ENCODE peak calls at places on chromosome 15, in six cellular contexts. X, P, E, L, B and A are unnamed samples. For H3K4me1 and H3K9me3, the result is how much of the 10 kb centered on the place peaks cover.

GRCh38 chr15:52020253-52021085 is 1.4 kb downstream of the MAPK6 start:
- DNase-seq in L (peak), X (no peak), E (no peak), B (no peak), P (peak), A (no peak)

GRCh38 chr15:76939715-76940114 is 8.2 kb downstream of the RCN2 start:
- DNase-seq in P (peak), L (no peak), E (no peak), X (no peak), B (no peak), A (no peak)

GRCh38 chr15:64775551-64776401 is at the start of gene RBPMS2:
- DNase-seq in P (peak), L (no peak), X (no peak), E (no peak), B (no peak), A (peak)

GRCh38 chr15:78317145-78317836 is 17.9 kb upstream of the SKIC8 start:
- DNase-seq in E (no peak), X (no peak), P (peak), B (no peak), L (no peak), A (no peak)

GRCh38 chr15:78859971-78860733 is 12.5 kb upstream of the MORF4L1 start:
- DNase-seq in X (peak), B (no peak), P (peak), E (peak), L (peak), A (peak)

GRCh38 chr15:41987925-41988275 is 15.5 kb upstream of the EHD4 start:
- DNase-seq in E (no peak), L (no peak), X (no peak), B (no peak), P (no peak), A (no peak)

GRCh38 chr15:72227192-72227586 is 3.8 kb downstream of the PKM start:
- DNase-seq in P (peak), L (no peak), E (no peak), B (no peak), X (no peak), A (peak)

GRCh38 chr15:32651229-32651837 is 9.8 kb downstream of the SCG5 start:
- DNase-seq in L (no peak), E (no peak), X (no peak), B (no peak), P (peak), A (peak)

GRCh38 chr15:67240235-67241131 is 14.0 kb downstream of the AAGAB start:
- DNase-seq in L (peak), B (no peak), P (no peak), E (no peak), X (no peak), A (no peak)

GRCh38 chr15:39270221-39270835 is 310.6 kb upstream of the THBS1 start:
- DNase-seq in B (no peak), P (no peak), E (no peak), L (no peak), X (no peak), A (no peak)

GRCh38 chr15:70259640-70260066 is 161.9 kb upstream of the TLE3 start:
- DNase-seq in B (no peak), P (no peak), X (no peak), L (no peak), E (peak), A (peak)

GRCh38 chr15:31273258-31273941 is 53.2 kb upstream of the KLF13 start:
- DNase-seq in L (no peak), E (peak), B (no peak), P (no peak), X (no peak), A (peak)

GRCh38 chr15:80265021-80265420 is 13.0 kb upstream of the CTXND1 start:
- DNase-seq in L (no peak), X (no peak), E (no peak), P (no peak), B (no peak), A (no peak)

GRCh38 chr15:86630946-86631345 is 551.3 kb downstream of the AGBL1 start:
- DNase-seq in P (no peak), L (no peak), B (no peak), X (no peak), E (no peak), A (no peak)

GRCh38 chr15:98609144-98609852 is 39.0 kb upstream of the IGF1R start:
- DNase-seq in L (no peak), B (no peak), X (no peak), E (no peak), P (peak), A (no peak)

GRCh38 chr15:62565620-62566019 is 400.5 kb upstream of the C2CD4B start:
- DNase-seq in X (no peak), L (no peak), B (no peak), E (no peak), P (no peak), A (no peak)

GRCh38 chr15:86273309-86273708 is 193.6 kb downstream of the AGBL1 start:
- DNase-seq in E (no peak), L (no peak), B (no peak), P (no peak), X (no peak), A (no peak)

GRCh38 chr15:100114100-100114499 is 227.7 kb downstream of the ADAMTS17 start:
- DNase-seq in L (peak), X (peak), P (peak), E (no peak), B (peak), A (no peak)

GRCh38 chr15:61621146-61621545 is 392.0 kb upstream of the RORA start:
- DNase-seq in X (no peak), B (no peak), L (no peak), E (no peak), P (no peak), A (no peak)

GRCh38 chr15:80923668-80924067 is 66.0 kb downstream of the MESD start:
- DNase-seq in E (no peak), B (no peak), X (no peak), L (no peak), P (no peak), A (no peak)

GRCh38 chr15:77032052-77032646 is 37.2 kb downstream of the PSTPIP1 start:
- DNase-seq in X (no peak), B (peak), L (peak), E (peak), P (no peak), A (no peak)

GRCh38 chr15:63986751-63987341 is 59.4 kb downstream of the DAPK2 start:
- DNase-seq in X (no peak), P (no peak), B (no peak), L (no peak), E (peak), A (no peak)

GRCh38 chr15:67542462-67543347 is at the start of gene MAP2K5:
- DNase-seq in X (peak), E (peak), P (peak), B (peak), L (peak), A (peak)

GRCh38 chr15:94792166-94792565 is 560.8 kb downstream of the MCTP2 start:
- DNase-seq in P (peak), L (no peak), E (no peak), X (no peak), B (no peak), A (no peak)

GRCh38 chr15:75776075-75776443 is 63.4 kb upstream of the CSPG4 start:
- DNase-seq in X (no peak), B (no peak), E (no peak), P (peak), L (no peak), A (no peak)

GRCh38 chr15:55740981-55741591 is 1.9 kb downstream of the PRTG start:
- DNase-seq in E (no peak), X (no peak), L (no peak), B (no peak), P (peak), A (no peak)

GRCh38 chr15:66288796-66289195 is 4.6 kb upstream of the DIS3L start:
- DNase-seq in B (no peak), L (no peak), X (no peak), P (peak), E (no peak), A (no peak)

GRCh38 chr15:63332367-63333078 is 49.1 kb downstream of the CA12 start:
- DNase-seq in P (peak), L (no peak), B (no peak), X (no peak), E (no peak), A (no peak)

GRCh38 chr15:49313650-49314049 is 109.4 kb upstream of the FGF7 start:
- DNase-seq in P (peak), E (no peak), L (no peak), B (no peak), X (no peak), A (no peak)

GRCh38 chr15:99010743-99011142 is 3.2 kb upstream of the PGPEP1L start:
- DNase-seq in L (no peak), B (no peak), E (no peak), P (peak), X (no peak), A (no peak)

GRCh38 chr15:90231028-90232017 is 2.4 kb downstream of the CIB1 start:
- DNase-seq in P (no peak), E (peak), X (no peak), B (no peak), L (peak), A (peak)

GRCh38 chr15:81362790-81363189 is 11.2 kb downstream of the TMC3 start:
- DNase-seq in L (no peak), P (no peak), E (no peak), X (no peak), B (no peak), A (no peak)

GRCh38 chr15:40999190-40999589 is 45.9 kb downstream of the CHAC1 start:
- DNase-seq in L (no peak), P (peak), B (no peak), X (no peak), E (no peak), A (no peak)

GRCh38 chr15:36527512-36528162 is 51.8 kb upstream of the CDIN1 start:
- DNase-seq in B (no peak), X (no peak), P (no peak), L (no peak), E (no peak), A (no peak)

GRCh38 chr15:29695486-29696167 is 126.6 kb downstream of the TJP1 start:
- DNase-seq in B (no peak), E (no peak), X (no peak), L (no peak), P (no peak), A (no peak)

GRCh38 chr15:93298901-93299300 is 209.9 kb upstream of the RGMA start:
- DNase-seq in B (no peak), X (no peak), P (no peak), L (no peak), E (no peak), A (no peak)
- H3K4me1 ChIP-seq in B (under half), X (under half), P (under half), L (under half), E (under half), A (under half)

DNA sequence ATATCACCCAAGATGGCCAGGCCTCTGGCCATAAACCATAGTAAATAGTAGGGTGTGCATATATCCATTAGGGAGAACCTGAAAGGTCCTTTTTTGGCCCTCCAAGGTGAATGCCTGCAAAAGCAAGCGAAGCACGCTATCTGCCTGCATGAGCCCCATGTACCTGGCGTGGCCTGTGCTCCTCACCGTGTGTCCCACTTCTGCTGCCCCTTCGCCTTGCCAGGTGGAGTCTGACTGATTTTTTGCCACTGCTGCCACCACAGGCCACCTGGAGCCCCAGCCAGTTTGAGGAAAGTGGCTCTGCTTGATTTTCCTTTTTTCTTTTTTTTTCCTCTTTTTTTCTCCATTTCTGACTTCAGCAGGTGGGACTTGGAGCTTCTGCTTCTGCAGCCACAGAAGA is 139.7 kb downstream of the SNRPN start:
- DNase-seq in B (no peak), L (no peak), E (no peak), P (no peak), X (no peak), A (no peak)
- H3K9me3 ChIP-seq in B (under half), L (under half), E (under half), P (half or more), X (under half), A (under half)

DNA sequence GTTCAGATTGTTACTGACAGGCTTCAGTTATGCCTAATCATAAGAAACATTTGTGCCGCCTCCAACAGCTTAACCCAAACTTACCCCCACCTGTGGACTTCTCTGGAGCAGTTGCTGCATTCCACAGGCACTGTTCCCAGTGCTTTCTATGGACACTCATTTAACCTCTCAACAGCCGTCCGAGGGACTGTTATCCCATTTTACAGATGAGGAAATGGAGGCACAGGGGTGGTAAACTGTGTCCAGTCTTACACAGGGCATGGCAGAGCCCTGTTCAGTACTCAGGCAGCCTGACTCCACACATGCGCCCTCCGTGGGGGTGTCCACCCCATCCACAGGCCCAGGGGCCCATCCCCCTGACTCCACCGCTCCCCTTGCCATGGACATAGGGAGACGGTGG is 14.3 kb upstream of the TGM5 start:
- DNase-seq in P (no peak), X (no peak), E (no peak), B (no peak), L (no peak), A (no peak)
- H3K4me1 ChIP-seq in P (under half), X (under half), E (under half), B (under half), L (under half), A (under half)

DNA sequence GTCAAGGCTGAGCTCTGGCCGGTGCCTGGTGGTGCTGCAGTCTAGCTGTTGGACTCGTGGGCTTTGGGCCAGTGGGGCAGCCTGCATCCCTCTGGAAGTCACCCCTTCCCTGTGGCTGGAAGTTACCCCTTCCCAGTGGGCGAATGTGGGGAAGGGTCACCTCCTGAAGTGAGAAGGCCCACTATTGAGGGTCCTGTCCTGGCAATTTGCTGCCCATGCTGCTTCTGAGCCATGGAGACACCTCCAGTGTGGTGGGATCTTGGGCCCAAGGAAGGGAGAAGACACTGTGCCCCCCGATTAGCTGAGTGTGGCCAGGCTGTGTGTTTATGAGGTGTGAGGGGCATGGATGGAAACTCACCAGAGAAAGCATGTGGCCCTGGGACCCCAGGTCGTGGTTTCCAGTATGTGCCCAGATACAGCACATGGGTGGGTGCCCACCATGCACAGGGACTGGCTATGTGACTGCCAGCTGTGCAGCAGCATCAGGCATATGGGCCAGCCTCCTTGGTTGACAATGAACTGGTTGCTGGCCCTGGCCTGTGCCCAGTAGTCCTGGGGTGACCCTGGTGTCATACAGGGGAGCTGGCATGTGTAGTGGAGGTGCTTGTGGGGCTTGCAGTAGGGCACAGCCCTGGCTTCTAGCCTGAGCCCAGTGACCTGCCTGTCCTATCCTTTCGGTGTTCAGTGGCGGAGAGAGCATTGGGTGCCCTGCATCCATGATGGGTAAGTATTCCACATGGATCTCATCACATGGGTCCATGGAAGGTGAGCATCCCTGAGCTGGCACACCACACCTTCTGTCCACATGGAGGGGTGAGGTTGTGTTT is 221.2 kb downstream of the SNRPN start:
- DNase-seq in B (no peak), L (peak), P (no peak), X (no peak), E (peak), A (peak)
- H3K9me3 ChIP-seq in B (under half), L (under half), P (under half), X (under half), E (half or more), A (half or more)

GRCh38 chr15:74621546-74621920 is 5.9 kb downstream of the CLK3 start:
- DNase-seq in L (no peak), X (no peak), E (no peak), B (no peak), P (no peak), A (no peak)

GRCh38 chr15:74620636-74621545 is 5.3 kb downstream of the CLK3 start:
- DNase-seq in B (peak), E (peak), L (peak), X (peak), P (peak), A (peak)

GRCh38 chr15:74619916-74620635 is 4.4 kb downstream of the CLK3 start:
- DNase-seq in P (no peak), L (no peak), E (no peak), X (no peak), B (no peak), A (no peak)

GRCh38 chr15:74616996-74617395 is 1.4 kb downstream of the CLK3 start:
- DNase-seq in B (no peak), X (no peak), L (no peak), E (no peak), P (no peak), A (no peak)

GRCh38 chr15:74618841-74619596 is 3.4 kb downstream of the CLK3 start:
- DNase-seq in B (no peak), L (no peak), P (no peak), E (no peak), X (no peak), A (no peak)
- H3K4me1 ChIP-seq in B (under half), L (under half), P (under half), E (under half), X (under half), A (under half)

DNA sequence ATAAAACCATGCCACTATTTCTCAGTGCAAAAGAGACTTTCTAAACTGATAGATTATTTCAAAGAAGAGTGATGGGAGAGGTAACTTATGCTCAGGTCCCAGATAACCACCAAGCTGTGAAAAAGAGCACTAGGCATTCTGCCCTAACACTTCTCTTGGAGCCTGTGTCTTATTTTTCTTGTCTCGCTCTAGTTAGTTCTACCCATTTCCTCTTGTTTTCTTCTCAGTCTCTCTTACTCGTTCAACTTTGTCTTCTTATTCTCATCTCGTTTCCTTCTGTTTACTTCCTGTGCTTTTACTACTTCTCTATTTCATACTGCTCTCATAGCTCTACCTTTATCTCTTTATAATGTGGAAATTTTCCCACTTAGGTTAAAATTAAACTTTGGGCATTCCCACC is 91.8 kb upstream of the CGNL1 start:
- DNase-seq in L (no peak), B (no peak), P (no peak), X (no peak), E (no peak), A (no peak)
- H3K9me3 ChIP-seq in L (under half), B (under half), P (under half), X (under half), E (under half), A (under half)

GRCh38 chr15:92109485-92109884 is 256.0 kb downstream of the SLCO3A1 start:
- DNase-seq in E (no peak), B (no peak), L (no peak), X (no peak), P (no peak), A (peak)
- H3K4me1 ChIP-seq in E (under half), B (under half), L (under half), X (under half), P (under half), A (under half)

DNA sequence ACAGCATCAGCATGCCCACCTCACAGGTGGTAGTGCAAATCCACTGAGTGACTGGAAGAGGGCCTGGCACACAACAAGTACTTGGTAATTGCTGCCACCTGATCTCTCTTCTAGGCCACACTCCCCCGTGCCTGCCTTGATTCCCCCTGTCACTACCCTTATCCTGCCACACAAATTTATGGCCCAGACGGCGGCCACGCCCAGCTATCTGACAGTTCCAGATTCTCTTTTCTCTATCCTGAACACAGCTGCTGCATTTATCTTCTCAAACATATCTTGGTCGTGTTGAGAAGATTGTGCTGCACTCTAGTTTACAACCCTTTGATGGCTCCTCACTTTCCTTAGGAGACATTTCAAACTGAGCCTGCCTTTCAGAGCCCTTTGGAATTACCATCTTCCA is 585.2 kb downstream of the NTRK3 start:
- DNase-seq in B (no peak), E (no peak), X (no peak), P (no peak), L (no peak), A (no peak)
- H3K9me3 ChIP-seq in B (under half), E (under half), X (under half), P (under half), L (under half), A (under half)